ENCODE peak calls at places on chromosomes 16 and 17, in nine cellular contexts. W is CD4-positive, alpha-beta memory T cell; J is HCT116; E is CD4-positive, CD25-positive, alpha-beta regulatory T cell; A is IMR-90; M is left ventricle myocardium inferior; I is GM23248; L is CD8-positive, alpha-beta T cell; G is lower lobe of right lung. Q is an unnamed sample.
A peak's percentile ranks its signal among the peaks of the same experiment; 100 is the strongest.

GRCh38 chr17:51948128-51948527 is 210.4 kb downstream of the CA10 start:
- DNase-seq in W (no peak), J (no peak), E (no peak), A (no peak), M (no peak), I (no peak), L (no peak), G (no peak), Q (no peak)

GRCh38 chr17:50346313-50347086 is 574 bp downstream of the XYLT2 start:
- DNase-seq in W (no peak), J (no peak), E (peak; percentile 38), A (no peak), M (peak; percentile 47), I (peak; percentile 57), L (peak; percentile 18), G (peak; percentile 73), Q (peak; percentile 81)

GRCh38 chr16:89442588-89442987 is 47.8 kb downstream of the ANKRD11 start:
- DNase-seq in W (no peak), J (no peak), E (no peak), A (no peak), M (no peak), I (no peak), L (no peak), G (no peak), Q (no peak)

GRCh38 chr16:10578474-10579316 is 1.7 kb downstream of the EMP2 start:
- DNase-seq in W (no peak), J (no peak), E (no peak), A (no peak), M (peak; percentile 49), I (no peak), L (no peak), G (peak; percentile 85), Q (no peak)

GRCh38 chr16:28321700-28322411 is 29.5 kb downstream of the SBK1 start:
- DNase-seq in W (peak; percentile 30), J (peak; percentile 12), E (no peak), A (peak; percentile 9), M (no peak), I (peak; percentile 63), L (no peak), G (no peak), Q (peak; percentile 81)

GRCh38 chr17:14775761-14776492 is 475.0 kb downstream of the HS3ST3B1 start:
- DNase-seq in W (no peak), J (no peak), E (no peak), A (no peak), M (no peak), I (peak; percentile 21), L (no peak), G (no peak), Q (no peak)

GRCh38 chr16:75026892-75027391 is 28.1 kb downstream of the ZNRF1 start:
- DNase-seq in W (no peak), J (no peak), E (no peak), A (no peak), M (no peak), I (peak; percentile 6), L (no peak), G (no peak), Q (no peak)

GRCh38 chr17:41959336-41960095 is 7.1 kb upstream of the CNP start:
- DNase-seq in W (no peak), J (peak; percentile 27), E (no peak), A (peak; percentile 66), M (no peak), I (peak; percentile 36), L (no peak), G (no peak), Q (peak; percentile 80)

GRCh38 chr17:69818467-69818866 is 256.6 kb upstream of the KCNJ16 start:
- DNase-seq in W (no peak), J (no peak), E (no peak), A (peak; percentile 30), M (no peak), I (no peak), L (no peak), G (no peak), Q (no peak)

GRCh38 chr16:921321-921905 is 49.4 kb downstream of the LMF1 start:
- DNase-seq in W (no peak), J (no peak), E (no peak), A (no peak), M (no peak), I (no peak), L (no peak), G (no peak), Q (no peak)

GRCh38 chr16:89922884-89923639 is at the start of gene TUBB3:
- DNase-seq in W (no peak), J (peak; percentile 56), E (no peak), A (peak; percentile 77), M (peak; percentile 80), I (peak; percentile 94), L (no peak), G (peak; percentile 67), Q (peak; percentile 94)

GRCh38 chr17:71855000-71855399 is 265.8 kb upstream of the SOX9 start:
- DNase-seq in W (no peak), J (no peak), E (no peak), A (no peak), M (no peak), I (no peak), L (no peak), G (no peak), Q (no peak)

GRCh38 chr17:12683299-12683698 is 17.6 kb downstream of the MYOCD start:
- DNase-seq in W (no peak), J (no peak), E (no peak), A (no peak), M (peak; percentile 34), I (no peak), L (no peak), G (no peak), Q (no peak)

GRCh38 chr17:11366451-11366850 is 125.4 kb downstream of the SHISA6 start:
- DNase-seq in W (no peak), J (no peak), E (no peak), A (no peak), M (no peak), I (no peak), L (no peak), G (no peak), Q (no peak)

GRCh38 chr16:27424772-27425498 is 23.0 kb downstream of the IL21R start:
- DNase-seq in W (no peak), J (no peak), E (no peak), A (no peak), M (no peak), I (no peak), L (no peak), G (no peak), Q (no peak)

GRCh38 chr17:37110012-37110701 is 161.4 kb downstream of the AATF start:
- DNase-seq in W (no peak), J (no peak), E (no peak), A (no peak), M (no peak), I (no peak), L (no peak), G (no peak), Q (no peak)
- H3K36me3 ChIP-seq in W (no peaks in the 10 kb centered on the region), J (peaks cover 12% of the 10 kb centered on the region), E (peaks cover 32% of the 10 kb centered on the region), A (peaks cover 9% of the 10 kb centered on the region), M (peaks cover 44% of the 10 kb centered on the region), I (peaks cover 13% of the 10 kb centered on the region), L (peaks cover 11% of the 10 kb centered on the region), G (peaks cover 75% of the 10 kb centered on the region), Q (peaks cover 34% of the 10 kb centered on the region)

GRCh38 chr16:67043420-67043819 is 14.5 kb downstream of the CBFB start:
- DNase-seq in W (no peak), J (no peak), E (no peak), A (no peak), M (no peak), I (no peak), L (no peak), G (no peak), Q (no peak)
- H3K36me3 ChIP-seq in W (no peaks in the 10 kb centered on the region), J (peaks cover 21% of the 10 kb centered on the region), E (peaks cover 18% of the 10 kb centered on the region), A (peaks cover 11% of the 10 kb centered on the region), M (peaks cover 17% of the 10 kb centered on the region), I (peaks cover 18% of the 10 kb centered on the region), L (peaks cover 7% of the 10 kb centered on the region), G (peaks cover 42% of the 10 kb centered on the region), Q (peaks cover 23% of the 10 kb centered on the region)

GRCh38 chr17:44400226-44400847 is 10.9 kb upstream of the ITGA2B start:
- DNase-seq in W (no peak), J (peak; percentile 12), E (no peak), A (peak; percentile 41), M (no peak), I (peak; percentile 49), L (no peak), G (no peak), Q (peak; percentile 66)
- H3K36me3 ChIP-seq in W (peaks cover 40% of the 10 kb centered on the region), J (peaks cover 21% of the 10 kb centered on the region), E (peaks cover 61% of the 10 kb centered on the region), A (peaks cover 55% of the 10 kb centered on the region), M (peaks cover 92% of the 10 kb centered on the region), I (peaks cover 18% of the 10 kb centered on the region), L (peaks cover 30% of the 10 kb centered on the region), G (peaks cover 88% of the 10 kb centered on the region), Q (peaks cover 16% of the 10 kb centered on the region)

DNA sequence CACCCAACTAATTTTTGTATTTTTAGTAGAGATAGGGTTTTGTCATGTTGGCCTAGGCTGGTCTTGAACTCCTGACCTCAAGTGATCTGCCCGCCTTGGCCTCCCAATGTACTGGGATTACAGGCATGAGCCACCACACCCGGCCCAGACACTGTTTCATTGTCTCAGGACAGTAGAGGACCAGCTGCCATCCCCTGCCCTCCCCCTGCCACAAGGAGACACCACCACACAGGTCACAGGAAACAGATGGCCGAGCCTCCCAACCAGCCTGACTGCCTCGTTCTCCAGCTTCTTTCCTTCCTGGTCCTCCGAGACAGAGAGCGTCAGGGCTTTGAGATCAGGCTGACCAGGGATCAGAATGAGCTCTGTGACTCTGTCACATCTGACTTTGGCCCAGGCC is 20.8 kb upstream of the RNPS1 start:
- DNase-seq in W (no peak), J (no peak), E (no peak), A (no peak), M (no peak), I (no peak), L (no peak), G (no peak), Q (no peak)
- H3K36me3 ChIP-seq in W (no peaks in the 10 kb centered on the region), J (no peaks in the 10 kb centered on the region), E (no peaks in the 10 kb centered on the region), A (no peaks in the 10 kb centered on the region), M (peaks cover 60% of the 10 kb centered on the region), I (no peaks in the 10 kb centered on the region), L (no peaks in the 10 kb centered on the region), G (peaks cover 98% of the 10 kb centered on the region), Q (no peaks in the 10 kb centered on the region)

GRCh38 chr16:67879462-67879861 is 5.2 kb upstream of the NRN1L start:
- DNase-seq in W (no peak), J (no peak), E (no peak), A (no peak), M (no peak), I (no peak), L (no peak), G (no peak), Q (no peak)
- H3K36me3 ChIP-seq in W (peaks cover 86% of the 10 kb centered on the region), J (peaks cover 71% of the 10 kb centered on the region), E (peaks cover 84% of the 10 kb centered on the region), A (peaks cover 83% of the 10 kb centered on the region), M (peaks cover 89% of the 10 kb centered on the region), I (peaks cover 7% of the 10 kb centered on the region), L (peaks cover 72% of the 10 kb centered on the region), G (peaks cover 90% of the 10 kb centered on the region), Q (peaks cover 21% of the 10 kb centered on the region)

GRCh38 chr16:50304467-50305440 is 38.4 kb downstream of the ADCY7 start:
- DNase-seq in W (no peak), J (no peak), E (no peak), A (no peak), M (no peak), I (no peak), L (no peak), G (no peak), Q (no peak)
- H3K36me3 ChIP-seq in W (peaks cover 82% of the 10 kb centered on the region), J (no peaks in the 10 kb centered on the region), E (peaks cover 73% of the 10 kb centered on the region), A (no peaks in the 10 kb centered on the region), M (no peaks in the 10 kb centered on the region), I (no peaks in the 10 kb centered on the region), L (peaks cover 65% of the 10 kb centered on the region), G (peaks cover 81% of the 10 kb centered on the region), Q (no peaks in the 10 kb centered on the region)

GRCh38 chr17:63686138-63686685 is 13.7 kb downstream of the LIMD2 start:
- DNase-seq in W (no peak), J (no peak), E (no peak), A (no peak), M (no peak), I (no peak), L (no peak), G (no peak), Q (no peak)
- H3K36me3 ChIP-seq in W (peaks cover 71% of the 10 kb centered on the region), J (peaks cover 3% of the 10 kb centered on the region), E (peaks cover 83% of the 10 kb centered on the region), A (peaks cover 33% of the 10 kb centered on the region), M (peaks cover 89% of the 10 kb centered on the region), I (peaks cover 25% of the 10 kb centered on the region), L (peaks cover 58% of the 10 kb centered on the region), G (peaks cover 93% of the 10 kb centered on the region), Q (peaks cover 17% of the 10 kb centered on the region)

Q was measured in Karpas-422.